ENCODE peak calls at places on chromosomes 16 and 17, in five cellular contexts. One of them, this sample, is unnamed.

GRCh38 chr17:78079253-78079652 is 49.3 kb downstream of the TMC6 start:
- DNase-seq in lower leg skin: no peak
- DNase-seq in Calu3: no peak
- DNase-seq in small intestine: no peak
- DNase-seq in K562: no peak
- DNase-seq in this sample: no peak

GRCh38 chr16:87806246-87806607 is 40.4 kb upstream of the KLHDC4 start:
- DNase-seq in lower leg skin: no peak
- DNase-seq in Calu3: peak
- DNase-seq in small intestine: peak
- DNase-seq in K562: no peak
- DNase-seq in this sample: no peak

GRCh38 chr17:12078791-12079190 is 58.1 kb downstream of the MAP2K4 start:
- DNase-seq in lower leg skin: no peak
- DNase-seq in Calu3: no peak
- DNase-seq in small intestine: no peak
- DNase-seq in K562: no peak
- DNase-seq in this sample: no peak

GRCh38 chr17:64459284-64459747 is 10.4 kb downstream of the MILR1 start:
- DNase-seq in lower leg skin: no peak
- DNase-seq in Calu3: peak
- DNase-seq in small intestine: peak
- DNase-seq in K562: no peak
- DNase-seq in this sample: no peak

GRCh38 chr16:88349903-88350900 is 32.6 kb upstream of the ZNF469 start:
- DNase-seq in lower leg skin: no peak
- DNase-seq in Calu3: no peak
- DNase-seq in small intestine: no peak
- DNase-seq in K562: no peak
- DNase-seq in this sample: no peak

GRCh38 chr16:88616320-88616719 is 22.1 kb upstream of the IL17C start:
- DNase-seq in lower leg skin: no peak
- DNase-seq in Calu3: peak
- DNase-seq in small intestine: peak
- DNase-seq in K562: no peak
- DNase-seq in this sample: no peak

GRCh38 chr17:66441012-66441703 is 138.7 kb downstream of the PRKCA start:
- DNase-seq in lower leg skin: no peak
- DNase-seq in Calu3: no peak
- DNase-seq in small intestine: no peak
- DNase-seq in K562: no peak
- DNase-seq in this sample: no peak

GRCh38 chr17:81397314-81398169 is 2.3 kb downstream of the BAHCC1 start:
- DNase-seq in lower leg skin: no peak
- DNase-seq in Calu3: no peak
- DNase-seq in small intestine: peak
- DNase-seq in K562: no peak
- DNase-seq in this sample: no peak

GRCh38 chr16:87608400-87608985 is 6.2 kb downstream of the JPH3 start:
- DNase-seq in lower leg skin: no peak
- DNase-seq in Calu3: peak
- DNase-seq in small intestine: peak
- DNase-seq in K562: peak
- DNase-seq in this sample: no peak

GRCh38 chr17:41073676-41074075 is 8.0 kb upstream of the KRTAP2-4 start:
- DNase-seq in lower leg skin: no peak
- DNase-seq in Calu3: no peak
- DNase-seq in small intestine: no peak
- DNase-seq in K562: no peak
- DNase-seq in this sample: no peak

GRCh38 chr17:76530826-76531500 is 6.5 kb downstream of the CYGB start:
- DNase-seq in lower leg skin: no peak
- DNase-seq in Calu3: no peak
- DNase-seq in small intestine: no peak
- DNase-seq in K562: no peak
- DNase-seq in this sample: no peak

GRCh38 chr16:1152651-1153259 is at the start of gene CACNA1H:
- DNase-seq in lower leg skin: no peak
- DNase-seq in Calu3: no peak
- DNase-seq in small intestine: no peak
- DNase-seq in K562: peak
- DNase-seq in this sample: no peak

GRCh38 chr17:82598256-82599011 is 49.8 kb downstream of the WDR45B start:
- DNase-seq in lower leg skin: no peak
- DNase-seq in Calu3: no peak
- DNase-seq in small intestine: no peak
- DNase-seq in K562: no peak
- DNase-seq in this sample: no peak

GRCh38 chr16:30121741-30122620 is 1.0 kb downstream of the MAPK3 start:
- DNase-seq in lower leg skin: peak
- DNase-seq in Calu3: no peak
- DNase-seq in small intestine: peak
- DNase-seq in K562: no peak
- DNase-seq in this sample: no peak

This sample was measured in SW 1271.